ENCODE peak calls at places on chromosomes 3 and 15, in six cellular contexts. B is substantia nigra, Z is upper lobe of right lung, Y is tibial nerve, H is psoas muscle, J is brain microvascular endothelial cell. O is an unnamed sample.

GRCh38 chr15:100788080-100788730 is 91.4 kb upstream of the ALDH1A3 start:
- DNase-seq in B (no peak), Z (no peak), Y (no peak), H (no peak), J (no peak), O (no peak)

GRCh38 chr3:64220161-64220560 is 5.1 kb downstream of the PRICKLE2 start:
- DNase-seq in J (no peak), H (no peak), Y (no peak), Z (no peak), B (no peak), O (no peak)

GRCh38 chr3:111087924-111088469 is 16.4 kb downstream of the NECTIN3 start:
- DNase-seq in J (no peak), B (no peak), Y (no peak), Z (no peak), H (no peak), O (no peak)

GRCh38 chr15:35078221-35078915 is 6.7 kb downstream of the NANOGP8 start:
- DNase-seq in Z (no peak), Y (no peak), H (no peak), B (peak; percentile 48), J (peak; percentile 5), O (no peak)

GRCh38 chr3:143652118-143652517 is 196.2 kb downstream of the SLC9A9 start:
- DNase-seq in Z (no peak), H (no peak), J (no peak), B (no peak), Y (no peak), O (no peak)

GRCh38 chr3:128335621-128336296 is 130.9 kb downstream of the DNAJB8 start:
- DNase-seq in H (peak; percentile 29), J (no peak), B (no peak), Y (no peak), Z (peak; percentile 43), O (no peak)

GRCh38 chr3:178236555-178237277 is 299.5 kb upstream of the KCNMB2 start:
- DNase-seq in Z (no peak), B (no peak), H (no peak), Y (no peak), J (peak; percentile 51), O (no peak)

GRCh38 chr3:129783470-129783869 is 110.0 kb downstream of the TMCC1 start:
- DNase-seq in Z (no peak), J (no peak), B (no peak), H (no peak), Y (no peak), O (no peak)

GRCh38 chr3:44516230-44516629 is 38.8 kb upstream of the ZNF445 start:
- DNase-seq in Y (no peak), Z (no peak), B (no peak), J (no peak), H (no peak), O (no peak)

GRCh38 chr3:66761093-66761780 is 236.9 kb upstream of the KBTBD8 start:
- DNase-seq in B (no peak), Y (no peak), Z (no peak), J (no peak), H (peak; percentile 69), O (no peak)

GRCh38 chr3:145798691-145799550 is 362.1 kb downstream of the PLOD2 start:
- DNase-seq in Z (no peak), J (no peak), Y (no peak), H (no peak), B (no peak), O (no peak)

GRCh38 chr3:110094002-110094401 is 756.7 kb upstream of the DPPA4 start:
- DNase-seq in B (no peak), H (no peak), Z (no peak), J (no peak), Y (no peak), O (no peak)

GRCh38 chr3:4850928-4851265 is 128.3 kb upstream of the BHLHE40 start:
- DNase-seq in J (no peak), Z (no peak), B (no peak), H (no peak), Y (no peak), O (no peak)

GRCh38 chr15:61099030-61099800 is 129.9 kb downstream of the RORA start:
- DNase-seq in Y (no peak), Z (no peak), B (no peak), H (no peak), J (peak; percentile 6), O (no peak)

GRCh38 chr15:39228889-39229288 is 352.0 kb upstream of the THBS1 start:
- DNase-seq in H (no peak), B (no peak), Z (no peak), Y (no peak), J (no peak), O (no peak)

GRCh38 chr3:33787328-33788009 is 11.0 kb upstream of the PDCD6IP start:
- DNase-seq in Y (peak; percentile 18), Z (peak; percentile 68), B (peak; percentile 67), H (no peak), J (peak; percentile 78), O (peak; percentile 26)

GRCh38 chr3:29083607-29084120 is 197.2 kb upstream of the RBMS3 start:
- DNase-seq in Y (no peak), J (no peak), H (no peak), B (no peak), Z (no peak), O (no peak)

GRCh38 chr3:39917060-39917773 is 107.8 kb downstream of the MYRIP start:
- DNase-seq in Y (no peak), H (no peak), Z (no peak), J (no peak), B (no peak), O (no peak)

GRCh38 chr3:52195823-52196331 is 2.1 kb upstream of the ALAS1 start:
- DNase-seq in H (no peak), Z (no peak), B (no peak), Y (no peak), J (no peak), O (peak; percentile 31)

GRCh38 chr15:25717861-25718504 is 145.1 kb downstream of the ATP10A start:
- DNase-seq in Z (peak; percentile 59), B (no peak), J (no peak), H (no peak), Y (no peak), O (no peak)

GRCh38 chr3:175743733-175744400 is 884.7 kb downstream of the NAALADL2 start:
- DNase-seq in H (no peak), Y (no peak), J (peak; percentile 28), Z (no peak), B (no peak), O (no peak)

GRCh38 chr3:10496121-10496863 is 9.1 kb downstream of the ATP2B2 start:
- DNase-seq in Z (no peak), J (no peak), B (no peak), Y (no peak), H (peak; percentile 34), O (no peak)

GRCh38 chr3:177827517-177828249 is 630.4 kb upstream of the TBL1XR1 start:
- DNase-seq in H (no peak), Y (no peak), Z (no peak), B (no peak), J (peak; percentile 73), O (no peak)

GRCh38 chr15:29787767-29788166 is 34.5 kb downstream of the TJP1 start:
- DNase-seq in J (no peak), Z (no peak), B (no peak), Y (no peak), H (no peak), O (no peak)

GRCh38 chr15:29790607-29791006 is 31.7 kb downstream of the TJP1 start:
- DNase-seq in Z (no peak), J (no peak), H (no peak), B (no peak), Y (no peak), O (no peak)

GRCh38 chr15:29792426-29793159 is 29.7 kb downstream of the TJP1 start:
- DNase-seq in Y (no peak), B (no peak), J (peak; percentile 16), H (no peak), Z (no peak), O (no peak)

GRCh38 chr15:29788433-29789034 is 33.7 kb downstream of the TJP1 start:
- DNase-seq in B (no peak), Y (no peak), J (no peak), Z (no peak), H (no peak), O (no peak)

GRCh38 chr15:29789871-29790270 is 32.4 kb downstream of the TJP1 start:
- DNase-seq in B (peak; percentile 10), Y (no peak), Z (no peak), H (no peak), J (no peak), O (no peak)
- H3K27ac ChIP-seq in B (no peak overlapping the region), Y (no peak overlapping the region), Z (no peak overlapping the region), H (no peak overlapping the region), J (no peak overlapping the region), O (no peak overlapping the region)

GRCh38 chr15:64636101-64636500 is 139.3 kb downstream of the RBPMS2 start:
- DNase-seq in H (no peak), Y (no peak), B (no peak), Z (no peak), J (no peak), O (no peak)

GRCh38 chr15:64636541-64636940 is 138.8 kb downstream of the RBPMS2 start:
- DNase-seq in J (no peak), Y (no peak), H (no peak), B (no peak), Z (no peak), O (no peak)

GRCh38 chr15:64634020-64634419 is 141.4 kb downstream of the RBPMS2 start:
- DNase-seq in B (no peak), Y (no peak), J (peak; percentile 16), Z (no peak), H (no peak), O (no peak)

GRCh38 chr15:64634576-64635485 is 140.6 kb downstream of the RBPMS2 start:
- DNase-seq in B (no peak), H (no peak), J (peak; percentile 52), Z (no peak), Y (no peak), O (no peak)

GRCh38 chr15:64635486-64635815 is 139.9 kb downstream of the RBPMS2 start:
- DNase-seq in H (no peak), Z (no peak), Y (no peak), B (no peak), J (peak; percentile 42), O (no peak)
- H3K27ac ChIP-seq in H (peak overlapping the region; percentile 43), Z (peak overlapping the region; percentile 40), Y (peak overlapping the region; percentile 36), B (no peak overlapping the region), J (no peak overlapping the region), O (peak overlapping the region; percentile 69)

GRCh38 chr3:138377804-138378203 is 29.4 kb downstream of the MRAS start:
- DNase-seq in H (no peak), Y (no peak), B (no peak), J (no peak), Z (peak; percentile 7), O (no peak)
- H3K27ac ChIP-seq in H (peak overlapping the region; percentile 27), Y (peak overlapping the region; percentile 78), B (no peak overlapping the region), J (no peak overlapping the region), Z (no peak overlapping the region), O (peak overlapping the region; percentile 92)

GRCh38 chr3:71847794-71848193 is 62.8 kb upstream of the PROK2 start:
- DNase-seq in B (no peak), Y (no peak), J (no peak), Z (no peak), H (no peak), O (no peak)

GRCh38 chr3:71849674-71850073 is 64.7 kb upstream of the PROK2 start:
- DNase-seq in Z (no peak), J (no peak), H (no peak), B (no peak), Y (no peak), O (no peak)

GRCh38 chr3:71850654-71851053 is 65.7 kb upstream of the PROK2 start:
- DNase-seq in B (no peak), Z (no peak), H (no peak), Y (no peak), J (no peak), O (no peak)

GRCh38 chr3:71854096-71854495 is 69.1 kb upstream of the PROK2 start:
- DNase-seq in Z (no peak), Y (no peak), J (no peak), B (no peak), H (no peak), O (no peak)

GRCh38 chr3:71851878-71852277 is 66.9 kb upstream of the PROK2 start:
- DNase-seq in Z (no peak), Y (no peak), J (no peak), B (no peak), H (no peak), O (no peak)
- H3K27ac ChIP-seq in Z (no peak overlapping the region), Y (no peak overlapping the region), J (no peak overlapping the region), B (no peak overlapping the region), H (no peak overlapping the region), O (no peak overlapping the region)

O was measured in left ventricle myocardium inferior.